ENCODE peak calls at places on chromosomes 4 and X, in six cellular contexts. One of them, this sample, is unnamed.

GRCh38 chrX:107561468-107562215 is 66.7 kb upstream of the PRPS1 start:
- DNase-seq in H7: peak
- DNase-seq in stimulated activated CD4-positive, alpha-beta T cell treated with anti-CD3 and anti-CD28 coated beads, Interleukin-15, amount 100 ng/mL, for 1 hour: no peak
- DNase-seq in astrocyte of the hippocampus: peak
- DNase-seq in COR-L47: no peak
- DNase-seq in tibial nerve: no peak
- DNase-seq in this sample: peak

GRCh38 chrX:40579880-40580536 is 762 bp upstream of the ATP6AP2 start:
- DNase-seq in COR-L47: no peak
- DNase-seq in H7: no peak
- DNase-seq in astrocyte of the hippocampus: no peak
- DNase-seq in tibial nerve: no peak
- DNase-seq in stimulated activated CD4-positive, alpha-beta T cell treated with anti-CD3 and anti-CD28 coated beads, Interleukin-15, amount 100 ng/mL, for 1 hour: no peak
- DNase-seq in this sample: no peak

GRCh38 chr4:165158762-165159161 is 46.1 kb upstream of the TMEM192 start:
- DNase-seq in COR-L47: no peak
- DNase-seq in tibial nerve: no peak
- DNase-seq in stimulated activated CD4-positive, alpha-beta T cell treated with anti-CD3 and anti-CD28 coated beads, Interleukin-15, amount 100 ng/mL, for 1 hour: no peak
- DNase-seq in H7: no peak
- DNase-seq in astrocyte of the hippocampus: no peak
- DNase-seq in this sample: no peak

GRCh38 chrX:130575831-130576404 is 174.1 kb downstream of the RBMX2 start:
- DNase-seq in astrocyte of the hippocampus: peak
- DNase-seq in COR-L47: peak
- DNase-seq in stimulated activated CD4-positive, alpha-beta T cell treated with anti-CD3 and anti-CD28 coated beads, Interleukin-15, amount 100 ng/mL, for 1 hour: peak
- DNase-seq in tibial nerve: no peak
- DNase-seq in H7: peak
- DNase-seq in this sample: peak

GRCh38 chrX:110432066-110432465 is 73.4 kb downstream of the RTL9 start:
- DNase-seq in tibial nerve: no peak
- DNase-seq in astrocyte of the hippocampus: no peak
- DNase-seq in COR-L47: no peak
- DNase-seq in stimulated activated CD4-positive, alpha-beta T cell treated with anti-CD3 and anti-CD28 coated beads, Interleukin-15, amount 100 ng/mL, for 1 hour: no peak
- DNase-seq in H7: no peak
- DNase-seq in this sample: no peak

GRCh38 chr4:78622253-78622979 is 70.8 kb downstream of the ANXA3 start:
- DNase-seq in stimulated activated CD4-positive, alpha-beta T cell treated with anti-CD3 and anti-CD28 coated beads, Interleukin-15, amount 100 ng/mL, for 1 hour: no peak
- DNase-seq in H7: no peak
- DNase-seq in tibial nerve: no peak
- DNase-seq in astrocyte of the hippocampus: peak
- DNase-seq in COR-L47: no peak
- DNase-seq in this sample: peak

GRCh38 chr4:123652501-123652900 is 255.9 kb downstream of the SPRY1 start:
- DNase-seq in COR-L47: no peak
- DNase-seq in tibial nerve: no peak
- DNase-seq in astrocyte of the hippocampus: no peak
- DNase-seq in H7: no peak
- DNase-seq in stimulated activated CD4-positive, alpha-beta T cell treated with anti-CD3 and anti-CD28 coated beads, Interleukin-15, amount 100 ng/mL, for 1 hour: no peak
- DNase-seq in this sample: no peak

GRCh38 chrX:154063234-154063633 is 34.3 kb downstream of the MECP2 start:
- DNase-seq in COR-L47: no peak
- DNase-seq in stimulated activated CD4-positive, alpha-beta T cell treated with anti-CD3 and anti-CD28 coated beads, Interleukin-15, amount 100 ng/mL, for 1 hour: no peak
- DNase-seq in tibial nerve: no peak
- DNase-seq in astrocyte of the hippocampus: no peak
- DNase-seq in H7: no peak
- DNase-seq in this sample: no peak

GRCh38 chrX:16826207-16826606 is 39.9 kb downstream of the TXLNG start:
- DNase-seq in stimulated activated CD4-positive, alpha-beta T cell treated with anti-CD3 and anti-CD28 coated beads, Interleukin-15, amount 100 ng/mL, for 1 hour: no peak
- DNase-seq in tibial nerve: no peak
- DNase-seq in astrocyte of the hippocampus: peak
- DNase-seq in COR-L47: peak
- DNase-seq in H7: peak
- DNase-seq in this sample: peak

GRCh38 chrX:149453030-149453429 is 52.1 kb downstream of the IDS start:
- DNase-seq in COR-L47: no peak
- DNase-seq in astrocyte of the hippocampus: peak
- DNase-seq in tibial nerve: no peak
- DNase-seq in H7: no peak
- DNase-seq in stimulated activated CD4-positive, alpha-beta T cell treated with anti-CD3 and anti-CD28 coated beads, Interleukin-15, amount 100 ng/mL, for 1 hour: no peak
- DNase-seq in this sample: peak

GRCh38 chr4:47704693-47705325 is 133.1 kb downstream of the CORIN start:
- DNase-seq in H7: peak
- DNase-seq in astrocyte of the hippocampus: peak
- DNase-seq in COR-L47: peak
- DNase-seq in stimulated activated CD4-positive, alpha-beta T cell treated with anti-CD3 and anti-CD28 coated beads, Interleukin-15, amount 100 ng/mL, for 1 hour: no peak
- DNase-seq in tibial nerve: no peak
- DNase-seq in this sample: peak

GRCh38 chr4:134906404-134907023 is 704.9 kb upstream of the PABPC4L start:
- DNase-seq in H7: peak
- DNase-seq in astrocyte of the hippocampus: peak
- DNase-seq in tibial nerve: no peak
- DNase-seq in stimulated activated CD4-positive, alpha-beta T cell treated with anti-CD3 and anti-CD28 coated beads, Interleukin-15, amount 100 ng/mL, for 1 hour: no peak
- DNase-seq in COR-L47: no peak
- DNase-seq in this sample: peak

GRCh38 chr4:94827481-94828110 is 69.8 kb downstream of the BMPR1B start:
- DNase-seq in astrocyte of the hippocampus: peak
- DNase-seq in H7: no peak
- DNase-seq in COR-L47: no peak
- DNase-seq in stimulated activated CD4-positive, alpha-beta T cell treated with anti-CD3 and anti-CD28 coated beads, Interleukin-15, amount 100 ng/mL, for 1 hour: no peak
- DNase-seq in tibial nerve: no peak
- DNase-seq in this sample: peak

GRCh38 chrX:30910124-30910860 is 21.2 kb upstream of the TAB3 start:
- DNase-seq in H7: no peak
- DNase-seq in COR-L47: no peak
- DNase-seq in astrocyte of the hippocampus: peak
- DNase-seq in stimulated activated CD4-positive, alpha-beta T cell treated with anti-CD3 and anti-CD28 coated beads, Interleukin-15, amount 100 ng/mL, for 1 hour: no peak
- DNase-seq in tibial nerve: no peak
- DNase-seq in this sample: no peak

GRCh38 chrX:96683997-96684338 is 674 bp upstream of the DIAPH2 start:
- DNase-seq in astrocyte of the hippocampus: peak
- DNase-seq in H7: no peak
- DNase-seq in stimulated activated CD4-positive, alpha-beta T cell treated with anti-CD3 and anti-CD28 coated beads, Interleukin-15, amount 100 ng/mL, for 1 hour: no peak
- DNase-seq in COR-L47: no peak
- DNase-seq in tibial nerve: no peak
- DNase-seq in this sample: no peak

GRCh38 chrX:102018208-102018607 is 86.4 kb upstream of the ZMAT1 start:
- DNase-seq in COR-L47: no peak
- DNase-seq in H7: no peak
- DNase-seq in stimulated activated CD4-positive, alpha-beta T cell treated with anti-CD3 and anti-CD28 coated beads, Interleukin-15, amount 100 ng/mL, for 1 hour: no peak
- DNase-seq in astrocyte of the hippocampus: no peak
- DNase-seq in tibial nerve: no peak
- DNase-seq in this sample: no peak

GRCh38 chr4:106329027-106329618 is 12.8 kb downstream of the AIMP1 start:
- DNase-seq in tibial nerve: no peak
- DNase-seq in astrocyte of the hippocampus: peak
- DNase-seq in H7: peak
- DNase-seq in COR-L47: peak
- DNase-seq in stimulated activated CD4-positive, alpha-beta T cell treated with anti-CD3 and anti-CD28 coated beads, Interleukin-15, amount 100 ng/mL, for 1 hour: no peak
- DNase-seq in this sample: peak

GRCh38 chrX:85326234-85327059 is 53.0 kb downstream of the POF1B start:
- DNase-seq in COR-L47: no peak
- DNase-seq in stimulated activated CD4-positive, alpha-beta T cell treated with anti-CD3 and anti-CD28 coated beads, Interleukin-15, amount 100 ng/mL, for 1 hour: no peak
- DNase-seq in H7: no peak
- DNase-seq in astrocyte of the hippocampus: no peak
- DNase-seq in tibial nerve: no peak
- DNase-seq in this sample: no peak

GRCh38 chr4:10006604-10007435 is 14.5 kb downstream of the SLC2A9 start:
- DNase-seq in H7: no peak
- DNase-seq in tibial nerve: no peak
- DNase-seq in stimulated activated CD4-positive, alpha-beta T cell treated with anti-CD3 and anti-CD28 coated beads, Interleukin-15, amount 100 ng/mL, for 1 hour: no peak
- DNase-seq in COR-L47: no peak
- DNase-seq in astrocyte of the hippocampus: peak
- DNase-seq in this sample: peak

GRCh38 chr4:168917150-168917779 is 92.8 kb downstream of the CBR4 start:
- DNase-seq in astrocyte of the hippocampus: no peak
- DNase-seq in stimulated activated CD4-positive, alpha-beta T cell treated with anti-CD3 and anti-CD28 coated beads, Interleukin-15, amount 100 ng/mL, for 1 hour: no peak
- DNase-seq in COR-L47: peak
- DNase-seq in tibial nerve: no peak
- DNase-seq in H7: no peak
- DNase-seq in this sample: peak

GRCh38 chr4:179804440-179804839 is 2362.2 kb upstream of the AGA start:
- DNase-seq in tibial nerve: no peak
- DNase-seq in astrocyte of the hippocampus: peak
- DNase-seq in COR-L47: no peak
- DNase-seq in stimulated activated CD4-positive, alpha-beta T cell treated with anti-CD3 and anti-CD28 coated beads, Interleukin-15, amount 100 ng/mL, for 1 hour: no peak
- DNase-seq in H7: no peak
- DNase-seq in this sample: no peak

GRCh38 chr4:71832049-71832448 is 48.2 kb upstream of the GC start:
- DNase-seq in astrocyte of the hippocampus: no peak
- DNase-seq in COR-L47: no peak
- DNase-seq in H7: no peak
- DNase-seq in stimulated activated CD4-positive, alpha-beta T cell treated with anti-CD3 and anti-CD28 coated beads, Interleukin-15, amount 100 ng/mL, for 1 hour: no peak
- DNase-seq in tibial nerve: no peak
- DNase-seq in this sample: no peak

GRCh38 chr4:26021417-26022345 is 107.7 kb downstream of the SMIM20 start:
- DNase-seq in tibial nerve: no peak
- DNase-seq in H7: no peak
- DNase-seq in astrocyte of the hippocampus: peak
- DNase-seq in stimulated activated CD4-positive, alpha-beta T cell treated with anti-CD3 and anti-CD28 coated beads, Interleukin-15, amount 100 ng/mL, for 1 hour: no peak
- DNase-seq in COR-L47: peak
- DNase-seq in this sample: no peak

GRCh38 chrX:24979081-24979480 is 36.7 kb downstream of the ARX start:
- DNase-seq in COR-L47: no peak
- DNase-seq in stimulated activated CD4-positive, alpha-beta T cell treated with anti-CD3 and anti-CD28 coated beads, Interleukin-15, amount 100 ng/mL, for 1 hour: no peak
- DNase-seq in astrocyte of the hippocampus: no peak
- DNase-seq in tibial nerve: no peak
- DNase-seq in H7: no peak
- DNase-seq in this sample: peak

GRCh38 chr4:110394871-110395270 is 81.1 kb upstream of the ENPEP start:
- DNase-seq in tibial nerve: no peak
- DNase-seq in COR-L47: no peak
- DNase-seq in stimulated activated CD4-positive, alpha-beta T cell treated with anti-CD3 and anti-CD28 coated beads, Interleukin-15, amount 100 ng/mL, for 1 hour: no peak
- DNase-seq in astrocyte of the hippocampus: no peak
- DNase-seq in H7: no peak
- DNase-seq in this sample: no peak

GRCh38 chr4:181559637-181560036 is 683.6 kb upstream of the TENM3 start:
- DNase-seq in astrocyte of the hippocampus: no peak
- DNase-seq in tibial nerve: no peak
- DNase-seq in stimulated activated CD4-positive, alpha-beta T cell treated with anti-CD3 and anti-CD28 coated beads, Interleukin-15, amount 100 ng/mL, for 1 hour: no peak
- DNase-seq in COR-L47: no peak
- DNase-seq in H7: no peak
- DNase-seq in this sample: no peak

GRCh38 chr4:143355540-143356217 is 19.0 kb downstream of the GAB1 start:
- DNase-seq in astrocyte of the hippocampus: peak
- DNase-seq in H7: no peak
- DNase-seq in stimulated activated CD4-positive, alpha-beta T cell treated with anti-CD3 and anti-CD28 coated beads, Interleukin-15, amount 100 ng/mL, for 1 hour: no peak
- DNase-seq in COR-L47: no peak
- DNase-seq in tibial nerve: no peak
- DNase-seq in this sample: peak

GRCh38 chr4:77699731-77700210 is 94.2 kb downstream of the CXCL13 start:
- DNase-seq in tibial nerve: no peak
- DNase-seq in astrocyte of the hippocampus: peak
- DNase-seq in COR-L47: no peak
- DNase-seq in H7: peak
- DNase-seq in stimulated activated CD4-positive, alpha-beta T cell treated with anti-CD3 and anti-CD28 coated beads, Interleukin-15, amount 100 ng/mL, for 1 hour: no peak
- DNase-seq in this sample: peak